ENCODE peak calls at places on chromosomes 5 and 9, in four cellular contexts. U is glomerular endothelial cell; E is activated T-helper 9 cell treated with anti-CD3 and anti-CD28 coated beads, Interleukin-2, amount 50 U/mL, for 16 hours; N is A549. M is an unnamed sample.

GRCh38 chr5:109410389-109411174 is 808 bp upstream of the PJA2 start:
- DNase-seq in N (peak), U (no peak), E (peak), M (no peak)

GRCh38 chr5:142817961-142818431 is 47.8 kb downstream of the ARHGAP26 start:
- DNase-seq in U (no peak), N (no peak), E (no peak), M (no peak)

GRCh38 chr5:56410696-56411095 is 177.6 kb upstream of the ANKRD55 start:
- DNase-seq in U (no peak), N (no peak), E (no peak), M (no peak)

GRCh38 chr5:40599676-40600075 is 80.0 kb upstream of the PTGER4 start:
- DNase-seq in N (no peak), U (no peak), E (no peak), M (no peak)

GRCh38 chr5:135129307-135129706 is 95.3 kb upstream of the PITX1 start:
- DNase-seq in N (no peak), E (no peak), U (no peak), M (no peak)

GRCh38 chr5:93191426-93191825 is 389.6 kb downstream of the NR2F1-AS1 start:
- DNase-seq in U (no peak), E (no peak), N (no peak), M (no peak)

GRCh38 chr9:123609844-123610243 is 253.8 kb downstream of the CRB2 start:
- DNase-seq in U (no peak), E (no peak), N (no peak), M (no peak)

GRCh38 chr5:107935641-107936040 is 264.9 kb upstream of the EFNA5 start:
- DNase-seq in U (no peak), E (no peak), N (no peak), M (no peak)

GRCh38 chr5:37283214-37283820 is 34.1 kb upstream of the CPLANE1 start:
- DNase-seq in N (no peak), E (no peak), U (no peak), M (no peak)

GRCh38 chr9:98944130-98945074 is 695 bp downstream of the COL15A1 start:
- DNase-seq in U (no peak), E (no peak), N (peak), M (no peak)

GRCh38 chr5:57710126-57710525 is 227.5 kb upstream of the ACTBL2 start:
- DNase-seq in N (no peak), E (no peak), U (no peak), M (no peak)

GRCh38 chr9:70514273-70514672 is 99.8 kb upstream of the KLF9 start:
- DNase-seq in U (no peak), E (no peak), N (no peak), M (no peak)

GRCh38 chr5:95281211-95281610 is 3.7 kb downstream of the MCTP1 start:
- DNase-seq in E (no peak), U (no peak), N (no peak), M (no peak)

GRCh38 chr5:72110401-72111013 is 3.2 kb downstream of the MAP1B start:
- DNase-seq in E (no peak), N (no peak), U (no peak), M (no peak)

GRCh38 chr9:19471737-19472648 is 63.2 kb downstream of the ACER2 start:
- DNase-seq in E (peak), U (no peak), N (peak), M (peak)

GRCh38 chr5:53733853-53734252 is 173.4 kb downstream of the NDUFS4 start:
- DNase-seq in N (no peak), U (no peak), E (no peak), M (no peak)

GRCh38 chr9:118575341-118576070 is 793.7 kb downstream of the BRINP1 start:
- DNase-seq in U (no peak), E (no peak), N (no peak), M (no peak)

GRCh38 chr9:130137870-130138653 is 34.1 kb upstream of the NCS1 start:
- DNase-seq in N (no peak), E (no peak), U (no peak), M (no peak)

GRCh38 chr9:23822331-23823169 is 3.5 kb downstream of the ELAVL2 start:
- DNase-seq in U (no peak), N (no peak), E (no peak), M (no peak)

GRCh38 chr9:3648722-3649121 is 122.9 kb upstream of the RFX3 start:
- DNase-seq in N (no peak), U (no peak), E (no peak), M (no peak)

GRCh38 chr5:137470111-137470920 is 28.8 kb downstream of the SPOCK1 start:
- DNase-seq in E (no peak), N (peak), U (peak), M (no peak)

GRCh38 chr9:98193336-98193944 is 1.0 kb upstream of the CORO2A start:
- DNase-seq in E (no peak), U (no peak), N (no peak), M (no peak)

GRCh38 chr5:32278403-32278802 is 34.3 kb downstream of the MTMR12 start:
- DNase-seq in U (no peak), E (no peak), N (no peak), M (no peak)

GRCh38 chr9:120579139-120579749 is 723 bp downstream of the CDK5RAP2 start:
- DNase-seq in N (peak), E (no peak), U (no peak), M (no peak)

GRCh38 chr9:20863910-20864309 is 167.5 kb downstream of the HACD4 start:
- DNase-seq in U (no peak), N (no peak), E (no peak), M (no peak)

GRCh38 chr5:14063117-14063516 is 80.0 kb upstream of the TRIO start:
- DNase-seq in E (no peak), U (no peak), N (no peak), M (no peak)

GRCh38 chr5:61450880-61451279 is 118.8 kb downstream of the ZSWIM6 start:
- DNase-seq in N (no peak), U (no peak), E (no peak), M (no peak)

GRCh38 chr5:98397081-98397480 is 376.4 kb upstream of the RGMB start:
- DNase-seq in N (no peak), U (peak), E (no peak), M (no peak)

GRCh38 chr5:13480834-13481233 is 463.7 kb downstream of the DNAH5 start:
- DNase-seq in N (no peak), U (no peak), E (no peak), M (no peak)

GRCh38 chr5:134466241-134467069 is 54.8 kb upstream of the CDKN2AIPNL start:
- DNase-seq in U (peak), E (peak), N (peak), M (peak)

M was measured in SK-N-MC.